ENCODE peak calls at places on chromosomes 5 and 9, in six cellular contexts. T is fibroblast of the aortic adventitia, W is progenitor cell of endocrine pancreas, R is AG10803, V is coronary artery, E is epithelial cell of proximal tubule. M is an unnamed sample.

GRCh38 chr5:179162351-179163235 is 102.4 kb downstream of the ZNF354C start:
- DNase-seq in R (no peak), W (no peak), V (no peak), E (no peak), T (no peak), M (no peak)

GRCh38 chr9:127763918-127764384 is 14.5 kb downstream of the SH2D3C start:
- DNase-seq in T (no peak), R (no peak), E (no peak), V (no peak), W (no peak), M (peak)

GRCh38 chr9:91073811-91074771 is 272.5 kb downstream of the SYK start:
- DNase-seq in E (no peak), R (no peak), T (no peak), V (peak), W (no peak), M (no peak)

GRCh38 chr9:99365233-99365980 is 143.3 kb downstream of the SEC61B start:
- DNase-seq in W (no peak), V (no peak), R (peak), E (no peak), T (peak), M (no peak)

GRCh38 chr9:87035868-87036267 is 88.6 kb upstream of the GAS1 start:
- DNase-seq in R (peak), E (no peak), V (no peak), T (peak), W (no peak), M (no peak)

GRCh38 chr9:132977626-132978450 is 656 bp upstream of the GFI1B start:
- DNase-seq in T (peak), R (peak), V (no peak), W (peak), E (no peak), M (peak)

GRCh38 chr9:129446828-129447550 is 173.9 kb downstream of the C9orf50 start:
- DNase-seq in V (no peak), E (no peak), R (no peak), T (no peak), W (no peak), M (no peak)

GRCh38 chr5:43485406-43485805 is 1.7 kb upstream of the TMEM267 start:
- DNase-seq in E (no peak), R (no peak), V (no peak), W (no peak), T (no peak), M (no peak)

GRCh38 chr5:135053989-135054388 is 20.0 kb upstream of the PITX1 start:
- DNase-seq in R (no peak), V (no peak), E (no peak), W (no peak), T (no peak), M (no peak)

GRCh38 chr5:57988808-57989207 is 471.1 kb downstream of the PLK2 start:
- DNase-seq in V (no peak), W (no peak), E (no peak), R (no peak), T (no peak), M (no peak)

GRCh38 chr5:57989378-57989777 is 470.5 kb downstream of the PLK2 start:
- DNase-seq in T (peak), V (no peak), E (peak), R (no peak), W (no peak), M (no peak)

GRCh38 chr5:57983426-57983825 is 476.5 kb downstream of the PLK2 start:
- DNase-seq in V (no peak), E (no peak), R (no peak), W (no peak), T (no peak), M (no peak)

GRCh38 chr5:57987552-57987951 is 472.3 kb downstream of the PLK2 start:
- DNase-seq in V (no peak), R (peak), T (no peak), E (no peak), W (no peak), M (no peak)

DNA sequence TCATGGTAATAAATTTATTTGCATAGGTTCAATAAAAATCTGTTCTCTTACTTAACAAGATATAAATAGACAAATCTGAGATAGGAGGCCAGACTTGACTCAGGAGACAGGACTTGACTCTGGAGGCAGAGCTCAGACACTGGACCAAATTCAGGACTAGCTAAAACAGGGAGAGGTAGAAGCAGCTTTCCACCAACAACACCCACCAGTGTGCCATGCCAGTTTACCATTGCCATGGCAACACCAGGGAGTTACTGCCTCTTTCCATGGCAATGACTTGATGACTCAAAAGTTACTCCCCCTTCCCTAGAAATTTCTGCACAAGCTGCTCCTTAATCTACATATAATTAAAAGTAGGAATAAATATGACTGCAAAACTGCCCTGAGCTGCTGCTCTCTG is 473.1 kb downstream of the PLK2 start:
- DNase-seq in E (peak), T (peak), V (no peak), R (peak), W (no peak), M (no peak)
- TF ChIP-seq CTCF in E (no peak), T (no peak), V (no peak), R (no peak), W (no peak), M (no peak)

GRCh38 chr5:4348919-4349318 is 753.3 kb downstream of the IRX1 start:
- DNase-seq in V (no peak), W (no peak), T (no peak), E (no peak), R (no peak), M (no peak)

GRCh38 chr5:4348418-4348817 is 752.8 kb downstream of the IRX1 start:
- DNase-seq in R (no peak), W (no peak), T (no peak), E (no peak), V (no peak), M (no peak)

GRCh38 chr5:4339949-4340348 is 744.3 kb downstream of the IRX1 start:
- DNase-seq in V (no peak), W (no peak), E (no peak), R (no peak), T (no peak), M (no peak)

GRCh38 chr5:4345850-4346249 is 750.2 kb downstream of the IRX1 start:
- DNase-seq in R (no peak), E (no peak), W (no peak), T (no peak), V (no peak), M (no peak)
- TF ChIP-seq CTCF in R (no peak), E (no peak), W (no peak), T (no peak), V (no peak), M (no peak)

DNA sequence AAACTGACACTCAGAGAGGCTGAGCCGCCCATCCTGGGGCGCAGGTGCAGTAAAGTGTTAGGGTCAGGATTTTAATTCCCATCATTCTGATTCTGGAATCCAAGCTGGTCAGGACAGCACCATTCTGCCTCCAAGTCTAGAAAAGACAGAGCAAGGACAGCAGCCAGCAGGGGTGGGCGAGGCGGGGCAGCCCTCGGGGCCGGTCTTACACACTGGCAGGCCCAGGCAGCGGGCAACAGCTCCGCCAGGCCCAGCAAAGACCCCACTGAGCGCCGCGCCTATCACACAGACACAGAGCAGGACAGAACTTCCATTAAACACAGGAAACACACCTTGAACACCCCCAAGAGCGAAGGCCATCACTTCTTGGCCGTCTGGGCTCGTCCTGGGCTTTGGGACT is 66.5 kb upstream of the RXRA start:
- DNase-seq in E (no peak), V (no peak), T (no peak), R (no peak), W (no peak), M (no peak)
- TF ChIP-seq CTCF in E (no peak), V (no peak), T (no peak), R (no peak), W (no peak), M (no peak)

GRCh38 chr5:171673328-171673727 is 112.3 kb upstream of the SMIM23 start:
- DNase-seq in E (no peak), T (peak), R (no peak), W (no peak), V (no peak), M (no peak)
- TF ChIP-seq CTCF in E (no peak), T (no peak), R (no peak), W (no peak), V (no peak), M (no peak)